ENCODE peak calls at places on chromosomes 4 and X, in nine cellular contexts. C is pancreas, T is heart left ventricle, J is thoracic aorta, U is testis, F is lower lobe of right lung, O is endothelial cell of umbilical vein, G is PC-3, R is Peyer's patch. P is an unnamed sample.

GRCh38 chr4:61853041-61853440 is 652.9 kb downstream of the ADGRL3 start:
- DNase-seq in O (no peak), R (no peak), J (no peak), T (no peak), U (no peak), G (no peak), F (no peak), C (no peak), P (peak)

GRCh38 chr4:5993876-5994811 is 24.1 kb downstream of the C4orf50 start:
- DNase-seq in R (no peak), U (no peak), G (no peak), J (no peak), T (no peak), F (no peak), C (no peak), O (no peak), P (peak)

GRCh38 chrX:20312018-20312417 is 45.3 kb upstream of the RPS6KA3 start:
- DNase-seq in U (no peak), F (no peak), O (no peak), J (no peak), T (no peak), G (no peak), C (no peak), R (no peak), P (no peak)

GRCh38 chr4:3037957-3038451 is 36.3 kb downstream of the HTT-AS start:
- DNase-seq in R (peak), F (peak), O (no peak), U (no peak), G (no peak), T (peak), J (no peak), C (no peak), P (no peak)

GRCh38 chr4:69075061-69075792 is 21.0 kb upstream of the UGT2B7 start:
- DNase-seq in T (no peak), G (peak), F (no peak), C (no peak), O (no peak), R (no peak), U (no peak), J (no peak), P (no peak)

GRCh38 chrX:1029494-1029893 is 183.0 kb downstream of the CRLF2 start:
- DNase-seq in O (no peak), R (no peak), C (no peak), U (no peak), J (no peak), G (no peak), F (no peak), T (no peak), P (no peak)

GRCh38 chrX:12929701-12930100 is 23.3 kb downstream of the TLR8 start:
- DNase-seq in C (no peak), O (no peak), F (no peak), T (no peak), G (no peak), R (no peak), U (no peak), J (no peak), P (no peak)

GRCh38 chr4:25843340-25844097 is 19.3 kb downstream of the SEL1L3 start:
- DNase-seq in U (no peak), F (peak), R (peak), T (peak), C (peak), J (no peak), G (peak), O (no peak), P (no peak)

GRCh38 chr4:56307423-56307822 is 79.9 kb downstream of the AASDH start:
- DNase-seq in T (no peak), O (no peak), R (no peak), F (no peak), J (no peak), G (peak), U (no peak), C (no peak), P (no peak)

GRCh38 chr4:115596265-115597001 is 483.0 kb upstream of the NDST4 start:
- DNase-seq in C (no peak), J (no peak), R (no peak), U (peak), T (no peak), F (no peak), O (no peak), G (no peak), P (peak)

GRCh38 chrX:38061335-38061734 is 55.0 kb downstream of the SYTL5 start:
- DNase-seq in F (no peak), O (peak), C (no peak), U (no peak), T (no peak), R (no peak), G (peak), J (no peak), P (no peak)

GRCh38 chr4:100340534-100341364 is 150.5 kb upstream of the DDIT4L start:
- DNase-seq in T (no peak), F (no peak), O (no peak), R (no peak), J (no peak), G (no peak), U (no peak), C (no peak), P (no peak)

GRCh38 chrX:47577424-47577823 is 4.8 kb upstream of the TIMP1 start:
- DNase-seq in G (no peak), O (no peak), U (no peak), F (no peak), R (no peak), T (no peak), J (no peak), C (no peak), P (no peak)

GRCh38 chr4:151434183-151434860 is 25.3 kb downstream of the FHIP1A start:
- DNase-seq in G (peak), J (no peak), C (no peak), T (no peak), O (no peak), R (no peak), U (no peak), F (no peak), P (no peak)

GRCh38 chr4:168797738-168798375 is 212.2 kb downstream of the CBR4 start:
- DNase-seq in C (no peak), F (no peak), T (no peak), U (no peak), R (no peak), O (peak), J (no peak), G (no peak), P (no peak)

GRCh38 chr4:8278009-8278395 is 8.4 kb downstream of the HTRA3 start:
- DNase-seq in F (no peak), O (no peak), R (no peak), J (no peak), C (no peak), U (no peak), T (no peak), G (no peak), P (no peak)

GRCh38 chrX:152821145-152821765 is 9.3 kb downstream of the CETN2 start:
- DNase-seq in T (no peak), F (no peak), G (peak), O (peak), U (peak), J (no peak), C (peak), R (peak), P (peak)

GRCh38 chr4:155529197-155529596 is 137.5 kb upstream of the GUCY1A1 start:
- DNase-seq in F (no peak), T (no peak), G (peak), U (no peak), R (no peak), O (peak), C (no peak), J (no peak), P (peak)

GRCh38 chr4:108166038-108166437 is 2.7 kb downstream of the LEF1 start:
- DNase-seq in J (no peak), R (no peak), F (no peak), T (no peak), O (no peak), C (no peak), U (no peak), G (no peak), P (no peak)

GRCh38 chr4:5916229-5916628 is 23.3 kb upstream of the CRMP1 start:
- DNase-seq in G (no peak), O (no peak), J (no peak), C (no peak), F (no peak), R (no peak), T (no peak), U (no peak), P (peak)

GRCh38 chrX:9897761-9898161 is 69.4 kb upstream of the CLDN34 start:
- DNase-seq in O (no peak), F (no peak), J (no peak), C (no peak), U (no peak), T (no peak), G (no peak), R (no peak), P (no peak)

GRCh38 chr4:30769093-30769492 is 48.9 kb downstream of the PCDH7 start:
- DNase-seq in U (no peak), F (no peak), R (no peak), T (no peak), O (peak), J (no peak), G (no peak), C (no peak), P (peak)

GRCh38 chrX:77436682-77437081 is 10.5 kb upstream of the FGF16 start:
- DNase-seq in U (no peak), F (no peak), T (no peak), C (no peak), O (no peak), G (peak), R (no peak), J (no peak), P (no peak)

GRCh38 chrX:6574762-6575161 is 39.8 kb upstream of the VCX3A start:
- DNase-seq in F (no peak), R (no peak), C (no peak), T (no peak), J (no peak), O (no peak), U (no peak), G (no peak), P (peak)

GRCh38 chr4:14168919-14169318 is 541.4 kb upstream of the BOD1L1 start:
- DNase-seq in G (peak), T (peak), O (peak), R (no peak), F (no peak), J (no peak), C (peak), U (peak), P (no peak)

GRCh38 chr4:3520276-3520675 is 11.9 kb downstream of the LRPAP1 start:
- DNase-seq in T (no peak), U (no peak), G (no peak), R (no peak), F (peak), O (no peak), J (no peak), C (no peak), P (no peak)

GRCh38 chrX:54808109-54808604 is 612 bp downstream of the MAGED2 start:
- DNase-seq in G (no peak), T (peak), U (peak), R (peak), J (no peak), F (no peak), C (peak), O (peak), P (peak)

GRCh38 chr4:2900701-2901100 is 57.1 kb downstream of the ADD1 start:
- DNase-seq in J (no peak), R (no peak), C (no peak), U (no peak), G (no peak), O (no peak), F (no peak), T (no peak), P (no peak)

GRCh38 chr4:1408418-1408817 is 2.2 kb upstream of the NKX1-1 start:
- DNase-seq in T (peak), U (no peak), J (no peak), C (no peak), G (no peak), O (no peak), R (peak), F (peak), P (peak)

GRCh38 chr4:1405636-1406415 is 416 bp downstream of the NKX1-1 start:
- DNase-seq in O (no peak), U (peak), T (peak), F (peak), C (no peak), G (no peak), R (peak), J (no peak), P (peak)

GRCh38 chr4:1406416-1406945 is at the start of gene NKX1-1:
- DNase-seq in F (peak), G (no peak), R (no peak), T (peak), O (no peak), J (no peak), U (peak), C (no peak), P (peak)

GRCh38 chr4:1407657-1408333 is 1.6 kb upstream of the NKX1-1 start:
- DNase-seq in R (no peak), T (no peak), G (no peak), F (peak), J (no peak), C (no peak), O (no peak), U (no peak), P (peak)

DNA sequence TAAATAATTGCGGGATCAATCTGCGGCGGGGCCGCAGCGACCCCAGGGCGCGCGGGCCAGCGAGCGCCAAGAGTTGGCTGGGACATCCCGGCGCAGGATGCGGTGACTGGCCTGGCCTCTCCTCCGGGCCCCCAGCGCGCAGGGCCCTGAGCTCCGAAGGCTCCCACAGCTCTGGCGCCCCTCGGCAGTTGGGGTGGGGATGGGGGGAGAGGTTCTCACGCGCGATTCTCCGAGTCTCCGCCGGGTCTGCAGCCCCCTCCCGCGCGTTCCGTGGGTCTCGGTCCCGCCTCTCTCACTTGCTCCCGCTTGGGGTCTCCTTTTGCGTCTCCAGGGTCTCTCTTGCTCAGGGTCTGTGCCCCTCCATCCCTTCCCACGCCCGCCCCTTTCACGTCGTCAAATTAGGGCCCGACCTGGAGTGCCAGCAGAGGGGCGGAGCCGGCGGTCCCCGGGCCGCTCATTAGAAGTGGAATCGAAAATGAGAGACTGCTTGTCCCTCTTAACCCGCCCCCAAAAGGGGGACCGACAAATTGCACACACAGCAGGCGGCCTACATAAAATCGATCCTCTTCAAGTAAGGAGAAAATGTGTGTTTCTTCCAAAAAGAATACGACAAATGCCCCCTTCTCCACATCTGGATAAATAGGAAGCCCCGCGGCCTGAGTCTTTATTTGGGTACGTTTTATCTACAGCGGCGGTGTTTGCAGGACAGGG is 859 bp upstream of the NKX1-1 start:
- DNase-seq in U (no peak), G (no peak), T (peak), F (peak), R (no peak), C (no peak), O (no peak), J (no peak), P (peak)
- H3K4me3 ChIP-seq in U (no peak), G (no peak), T (no peak), F (no peak), R (no peak), C (no peak), O (no peak), J (no peak), P (no peak)

GRCh38 chrX:65034641-65035450 is 58.6 kb upstream of the ZC4H2 start:
- DNase-seq in C (peak), T (peak), O (peak), R (peak), J (no peak), G (peak), F (peak), U (peak), P (peak)

GRCh38 chrX:65035451-65035779 is 59.2 kb upstream of the ZC4H2 start:
- DNase-seq in G (peak), T (no peak), F (no peak), U (peak), R (no peak), C (no peak), J (no peak), O (no peak), P (peak)

GRCh38 chrX:65034292-65034640 is 58.0 kb upstream of the ZC4H2 start:
- DNase-seq in U (no peak), F (no peak), T (no peak), R (no peak), G (peak), O (no peak), C (no peak), J (no peak), P (no peak)
- H3K27ac ChIP-seq in U (no peak), F (peak), T (peak), R (peak), G (no peak), O (no peak), C (peak), J (peak), P (no peak)

GRCh38 chr4:188370781-188371180 is 231.5 kb downstream of the TRIML1 start:
- DNase-seq in U (no peak), T (no peak), J (no peak), C (no peak), R (no peak), F (no peak), G (no peak), O (no peak), P (no peak)

GRCh38 chr4:188374870-188375269 is 235.6 kb downstream of the TRIML1 start:
- DNase-seq in F (no peak), U (no peak), G (no peak), O (no peak), C (no peak), T (no peak), R (no peak), J (no peak), P (no peak)

GRCh38 chr4:188372051-188372450 is 232.8 kb downstream of the TRIML1 start:
- DNase-seq in C (no peak), G (peak), U (no peak), T (no peak), R (no peak), F (no peak), O (no peak), J (no peak), P (no peak)

GRCh38 chr4:188372856-188373255 is 233.6 kb downstream of the TRIML1 start:
- DNase-seq in O (no peak), R (no peak), F (no peak), U (no peak), G (peak), T (no peak), C (no peak), J (no peak), P (peak)
- TF ChIP-seq CTCF in O (no peak), R (no peak), F (peak), U (no peak), G (no peak), T (no peak), C (no peak), J (no peak), P (peak)

DNA sequence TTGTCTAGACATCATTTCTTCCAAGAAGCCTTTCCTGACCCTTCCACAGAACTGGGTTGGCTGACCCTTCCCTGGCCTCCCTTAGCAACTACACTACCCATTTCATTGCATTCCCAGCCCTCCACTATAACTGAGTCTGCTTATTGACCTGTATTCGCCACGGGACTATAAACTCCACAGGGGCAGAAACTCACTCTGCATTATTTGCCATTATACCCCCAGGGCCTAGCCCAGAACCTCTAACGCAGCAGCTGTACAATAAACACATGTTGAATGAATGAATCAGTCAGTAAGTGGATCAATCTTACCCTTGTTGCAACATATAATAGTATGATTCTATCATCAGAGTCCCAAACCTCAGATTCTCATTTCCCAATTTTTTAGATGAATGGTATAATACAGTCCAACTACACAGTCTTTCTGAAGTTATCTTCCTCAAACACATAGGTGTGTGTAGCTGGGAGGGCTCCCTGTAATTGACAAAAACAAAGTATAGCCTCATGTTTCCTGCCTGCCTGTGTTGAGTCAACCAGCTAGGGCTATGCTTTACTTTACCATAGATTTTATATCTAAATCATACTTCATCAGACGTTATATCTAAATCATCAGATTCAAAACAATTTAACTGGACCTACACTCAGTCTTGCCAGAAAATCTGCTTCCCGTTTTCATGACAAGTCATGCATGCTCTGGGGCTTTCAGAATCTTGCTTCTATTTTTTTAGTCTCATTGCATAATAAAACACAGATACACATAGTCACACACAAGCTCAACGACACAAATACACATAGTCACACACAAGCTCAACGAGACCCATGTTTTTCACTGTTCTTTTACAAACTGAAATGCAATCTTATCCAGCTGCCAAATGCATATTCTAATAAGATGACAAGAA is 209.2 kb downstream of the CHIC2 start:
- DNase-seq in U (no peak), G (peak), C (no peak), T (no peak), R (no peak), O (no peak), J (no peak), F (no peak), P (no peak)
- H3K4me3 ChIP-seq in U (no peak), G (peak), C (no peak), T (no peak), R (no peak), O (no peak), J (no peak), F (no peak), P (no peak)

GRCh38 chrX:136212557-136213111 is 38.6 kb downstream of the MAP7D3 start:
- DNase-seq in T (no peak), C (no peak), U (no peak), G (no peak), R (no peak), J (no peak), F (no peak), O (no peak), P (no peak)
- H3K27ac ChIP-seq in T (peak), C (no peak), U (no peak), G (no peak), R (peak), J (peak), F (no peak), O (no peak), P (no peak)

GRCh38 chrX:15843960-15844359 is 10.7 kb downstream of the AP1S2 start:
- DNase-seq in J (no peak), G (no peak), U (no peak), C (no peak), O (no peak), R (no peak), F (no peak), T (no peak), P (no peak)

GRCh38 chrX:15834051-15834450 is 20.6 kb downstream of the AP1S2 start:
- DNase-seq in R (no peak), O (no peak), C (no peak), T (no peak), J (no peak), F (no peak), U (no peak), G (no peak), P (no peak)

GRCh38 chrX:15834827-15835595 is 19.6 kb downstream of the AP1S2 start:
- DNase-seq in C (no peak), O (no peak), U (no peak), T (no peak), F (no peak), G (peak), R (no peak), J (no peak), P (no peak)

GRCh38 chrX:15838017-15838416 is 16.6 kb downstream of the AP1S2 start:
- DNase-seq in T (no peak), O (no peak), C (no peak), F (no peak), U (no peak), R (no peak), J (no peak), G (peak), P (peak)
- TF ChIP-seq CTCF in T (no peak), O (no peak), C (no peak), F (no peak), U (no peak), R (no peak), J (no peak), G (peak), P (peak)